ENCODE peak calls at places on chromosomes 16 and 17, in seven cellular contexts. F is tibial nerve, V is cardiac fibroblast, W is uterus, R is heart left ventricle, Q is mesenchymal stem cell, C is A549. S is an unnamed sample.

GRCh38 chr16:56252835-56253234 is 61.5 kb downstream of the GNAO1 start:
- DNase-seq in F (no peak), Q (no peak), C (no peak), W (no peak), V (peak), R (peak), S (no peak)

GRCh38 chr17:60165976-60166375 is 16.2 kb downstream of the CA4 start:
- DNase-seq in W (no peak), C (no peak), Q (no peak), R (no peak), V (no peak), F (no peak), S (no peak)

GRCh38 chr17:59366040-59366757 is 34.7 kb downstream of the YPEL2 start:
- DNase-seq in C (no peak), V (peak), Q (peak), W (no peak), R (no peak), F (no peak), S (no peak)

GRCh38 chr16:23060458-23061320 is 88.6 kb downstream of the USP31 start:
- DNase-seq in F (peak), Q (peak), V (peak), R (peak), C (peak), W (peak), S (peak)

GRCh38 chr17:82598256-82599011 is 49.8 kb downstream of the WDR45B start:
- DNase-seq in V (peak), C (no peak), Q (peak), R (no peak), W (no peak), F (no peak), S (peak)

GRCh38 chr16:68636064-68636551 is 9.0 kb upstream of the CDH3 start:
- DNase-seq in C (no peak), W (peak), V (no peak), R (no peak), F (no peak), Q (no peak), S (no peak)

GRCh38 chr16:72927199-72928088 is 120.5 kb downstream of the ZFHX3 start:
- DNase-seq in F (no peak), R (no peak), V (peak), W (no peak), C (peak), Q (peak), S (peak)

GRCh38 chr17:80805032-80805751 is 186.4 kb upstream of the CHMP6 start:
- DNase-seq in R (no peak), C (no peak), W (no peak), V (no peak), F (no peak), Q (no peak), S (peak)

GRCh38 chr17:35695613-35696012 is 35.8 kb upstream of the RASL10B start:
- DNase-seq in Q (no peak), C (no peak), F (no peak), W (no peak), V (no peak), R (no peak), S (no peak)

GRCh38 chr17:38451030-38451839 is 23.0 kb downstream of the ARHGAP23 start:
- DNase-seq in C (no peak), W (no peak), V (peak), R (peak), Q (no peak), F (no peak), S (no peak)

GRCh38 chr16:4696172-4696904 is 3.0 kb downstream of the NUDT16L1 start:
- DNase-seq in Q (no peak), V (peak), W (peak), R (no peak), F (no peak), C (no peak), S (no peak)

GRCh38 chr17:2691965-2692780 is 19.4 kb downstream of the CLUH start:
- DNase-seq in V (no peak), Q (no peak), R (no peak), W (no peak), C (no peak), F (no peak), S (peak)

GRCh38 chr16:18827890-18828289 is 26.5 kb upstream of the ARL6IP1 start:
- DNase-seq in F (no peak), V (no peak), R (no peak), W (no peak), Q (no peak), C (no peak), S (no peak)

GRCh38 chr16:55370762-55371482 is 46.9 kb downstream of the IRX6 start:
- DNase-seq in W (peak), F (peak), Q (no peak), R (peak), V (peak), C (peak), S (peak)

GRCh38 chr17:62965649-62966425 is at the start of gene TANC2:
- DNase-seq in R (peak), F (peak), C (peak), V (peak), W (peak), Q (peak), S (peak)

GRCh38 chr17:62970617-62971016 is 4.6 kb downstream of the TANC2 start:
- DNase-seq in R (no peak), C (no peak), V (no peak), F (no peak), Q (no peak), W (no peak), S (no peak)

GRCh38 chr17:62966426-62967110 is 533 bp downstream of the TANC2 start:
- DNase-seq in F (peak), Q (peak), V (no peak), W (peak), C (peak), R (no peak), S (peak)

GRCh38 chr17:62967111-62967449 is 1.0 kb downstream of the TANC2 start:
- DNase-seq in F (no peak), V (no peak), R (no peak), C (no peak), W (no peak), Q (no peak), S (no peak)

GRCh38 chr17:62968445-62968923 is 2.4 kb downstream of the TANC2 start:
- DNase-seq in C (peak), V (peak), Q (peak), F (no peak), R (peak), W (no peak), S (no peak)
- H3K4me3 ChIP-seq in C (peak), V (peak), Q (no peak), F (no peak), R (no peak), W (no peak), S (peak)

DNA sequence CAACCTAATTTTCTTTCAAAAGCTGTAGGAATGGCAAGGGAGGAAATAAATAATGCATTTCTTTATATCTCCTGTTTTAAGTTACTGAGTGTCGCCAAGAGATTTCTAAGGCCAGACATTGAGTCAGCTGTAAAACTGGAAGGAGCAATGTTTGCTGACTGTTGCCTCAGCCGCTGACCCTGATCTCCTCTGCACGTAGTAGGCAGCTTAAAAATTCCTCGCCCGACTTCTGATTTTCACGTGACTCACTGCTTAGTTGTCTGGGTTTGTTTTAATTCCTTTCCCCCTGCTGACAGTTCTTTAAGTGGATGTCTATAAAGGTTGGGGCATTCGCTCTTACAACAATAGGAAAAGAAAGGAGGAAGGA is 100.6 kb downstream of the WWOX start:
- DNase-seq in C (no peak), R (no peak), W (no peak), V (no peak), Q (no peak), F (no peak), S (no peak)
- H3K4me3 ChIP-seq in C (no peak), R (no peak), W (no peak), V (no peak), Q (no peak), F (no peak), S (no peak)

DNA sequence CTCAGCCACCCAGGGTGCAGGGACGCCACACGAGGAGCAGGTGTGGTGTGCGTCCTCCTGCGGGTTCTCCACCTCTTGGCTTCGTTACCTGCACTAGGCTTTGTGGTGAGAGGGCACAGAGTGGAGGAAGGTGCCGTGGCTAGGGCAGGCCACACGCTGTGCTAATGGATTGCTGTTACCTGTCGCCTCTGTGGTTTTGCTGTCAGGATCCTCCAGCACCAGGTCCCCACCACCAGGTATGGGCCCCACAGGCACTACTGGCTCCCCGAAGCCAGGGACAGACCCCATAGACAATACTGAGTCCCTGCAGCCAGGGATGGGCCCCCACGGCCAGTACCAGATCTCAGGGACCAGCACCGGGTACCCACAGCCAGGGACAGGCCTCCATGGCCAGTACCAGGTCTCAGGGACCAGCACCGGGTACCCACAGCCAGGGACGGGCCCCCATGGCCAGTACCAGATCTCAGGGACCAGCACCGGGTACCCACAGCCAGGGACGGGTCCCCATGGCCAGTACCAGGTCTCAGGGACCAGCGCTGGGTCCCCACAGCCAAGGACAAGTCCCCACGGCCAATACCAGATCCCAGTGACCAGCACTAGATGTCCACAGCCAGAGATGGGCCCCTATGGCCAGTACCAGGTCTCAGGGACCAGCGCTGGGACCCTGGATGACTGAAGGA is 315.6 kb downstream of the SEC14L1 start:
- DNase-seq in F (no peak), Q (no peak), V (no peak), R (no peak), W (no peak), C (no peak), S (peak)
- H3K4me3 ChIP-seq in F (no peak), Q (no peak), V (no peak), R (no peak), W (no peak), C (no peak), S (no peak)

GRCh38 chr17:70080541-70081347 is 5.7 kb downstream of the KCNJ16 start:
- DNase-seq in W (no peak), F (no peak), R (no peak), V (peak), C (no peak), Q (no peak), S (no peak)

GRCh38 chr17:70081885-70082284 is 6.9 kb downstream of the KCNJ16 start:
- DNase-seq in W (no peak), C (no peak), R (no peak), Q (no peak), F (no peak), V (no peak), S (no peak)

GRCh38 chr17:70076831-70077230 is 1.8 kb downstream of the KCNJ16 start:
- DNase-seq in V (no peak), F (no peak), W (no peak), Q (no peak), C (no peak), R (no peak), S (no peak)

GRCh38 chr17:70078549-70078948 is 3.5 kb downstream of the KCNJ16 start:
- DNase-seq in C (no peak), Q (no peak), W (no peak), R (no peak), F (no peak), V (no peak), S (no peak)

DNA sequence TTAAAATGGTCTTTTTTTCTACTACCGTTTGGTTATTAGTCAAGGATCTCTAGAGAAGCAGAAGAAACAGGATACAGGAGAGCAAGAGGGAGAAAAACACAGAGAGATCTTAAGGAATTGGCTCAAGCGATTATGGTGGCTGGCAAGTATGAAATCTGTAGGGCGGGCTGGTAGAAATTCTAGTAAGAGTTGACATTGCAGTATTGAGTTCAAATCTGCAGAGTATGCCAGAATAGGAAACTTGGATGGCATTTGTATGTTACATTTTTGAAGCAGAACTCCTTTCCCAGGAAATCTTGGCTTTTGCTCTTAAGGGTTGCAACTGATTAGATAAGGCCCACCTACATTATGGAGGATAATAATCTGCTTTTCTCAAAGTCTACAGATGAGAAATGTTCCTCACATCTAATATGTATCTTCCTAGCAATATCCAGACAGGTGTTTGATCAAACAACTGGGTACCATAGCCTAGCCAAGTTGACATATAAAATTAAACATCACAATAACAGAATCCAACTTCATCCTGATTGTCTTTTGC is 4.0 kb downstream of the KCNJ16 start:
- DNase-seq in W (no peak), F (no peak), C (no peak), V (no peak), Q (no peak), R (no peak), S (no peak)
- H3K4me3 ChIP-seq in W (no peak), F (no peak), C (no peak), V (no peak), Q (no peak), R (no peak), S (no peak)

GRCh38 chr17:47937915-47938314 is 3.5 kb upstream of the PNPO start:
- DNase-seq in C (no peak), V (no peak), W (no peak), Q (no peak), R (no peak), F (no peak), S (no peak)

GRCh38 chr17:47941246-47941997 is at the start of gene PNPO:
- DNase-seq in C (peak), Q (peak), W (peak), R (peak), V (peak), F (peak), S (peak)

GRCh38 chr17:47934856-47935255 is 6.5 kb upstream of the PNPO start:
- DNase-seq in Q (peak), W (no peak), F (no peak), V (no peak), C (no peak), R (no peak), S (no peak)

GRCh38 chr17:47931848-47932247 is 9.5 kb upstream of the PNPO start:
- DNase-seq in F (no peak), C (no peak), V (no peak), W (no peak), R (no peak), Q (no peak), S (no peak)

DNA sequence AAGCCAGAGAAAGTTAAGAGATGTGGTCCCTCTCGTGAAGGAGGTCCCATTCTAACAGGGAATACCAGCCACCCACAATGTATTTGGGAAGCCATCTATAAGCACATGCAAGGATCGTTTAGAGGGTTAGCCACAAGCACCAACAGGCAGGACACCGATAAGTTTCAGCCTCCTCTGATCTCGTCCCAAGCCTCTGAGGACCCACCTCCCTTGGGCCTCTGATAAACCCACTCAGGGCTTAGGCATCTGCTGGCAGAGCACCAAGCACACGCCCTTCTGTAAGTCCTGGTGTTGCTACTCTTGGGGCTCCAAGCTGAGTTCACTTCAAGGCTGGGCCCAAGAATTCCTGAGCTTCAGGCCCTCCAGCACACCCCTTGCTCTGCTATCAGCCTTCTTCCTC is 5.4 kb upstream of the PNPO start:
- DNase-seq in F (no peak), W (no peak), V (peak), C (peak), Q (peak), R (no peak), S (no peak)
- H3K4me3 ChIP-seq in F (no peak), W (no peak), V (no peak), C (no peak), Q (no peak), R (no peak), S (no peak)